ENCODE peak calls at places on chromosomes 7 and 10, in four cellular contexts. One of them, this sample, is unnamed.

GRCh38 chr7:84178013-84178412 is 16.6 kb downstream of the SEMA3A start:
- DNase-seq in NCI-H1105 treated with DMSO at 0.1 percent for 48 hours: peak; percentile 90
- DNase-seq in activated naive CD8-positive, alpha-beta T cell treated with anti-CD3 and anti-CD28 coated beads for 36 hours: no peak
- DNase-seq in left ventricle myocardium inferior: no peak
- DNase-seq in this sample: no peak

GRCh38 chr10:126203746-126204145 is 184.5 kb downstream of the ADAM12 start:
- DNase-seq in activated naive CD8-positive, alpha-beta T cell treated with anti-CD3 and anti-CD28 coated beads for 36 hours: no peak
- DNase-seq in NCI-H1105 treated with DMSO at 0.1 percent for 48 hours: no peak
- DNase-seq in left ventricle myocardium inferior: no peak
- DNase-seq in this sample: no peak

GRCh38 chr7:99102809-99103690 is 40.9 kb downstream of the SMURF1 start:
- DNase-seq in NCI-H1105 treated with DMSO at 0.1 percent for 48 hours: no peak
- DNase-seq in left ventricle myocardium inferior: no peak
- DNase-seq in activated naive CD8-positive, alpha-beta T cell treated with anti-CD3 and anti-CD28 coated beads for 36 hours: no peak
- DNase-seq in this sample: no peak

GRCh38 chr10:101145750-101146391 is 14.8 kb downstream of the TLX1 start:
- DNase-seq in NCI-H1105 treated with DMSO at 0.1 percent for 48 hours: no peak
- DNase-seq in left ventricle myocardium inferior: no peak
- DNase-seq in activated naive CD8-positive, alpha-beta T cell treated with anti-CD3 and anti-CD28 coated beads for 36 hours: no peak
- DNase-seq in this sample: no peak

GRCh38 chr10:114876602-114877300 is 55.2 kb downstream of the FHIP2A start:
- DNase-seq in activated naive CD8-positive, alpha-beta T cell treated with anti-CD3 and anti-CD28 coated beads for 36 hours: peak; percentile 43
- DNase-seq in NCI-H1105 treated with DMSO at 0.1 percent for 48 hours: peak; percentile 50
- DNase-seq in left ventricle myocardium inferior: peak; percentile 48
- DNase-seq in this sample: peak; percentile 41

GRCh38 chr10:84173543-84173942 is at the start of gene GPR15LG:
- DNase-seq in activated naive CD8-positive, alpha-beta T cell treated with anti-CD3 and anti-CD28 coated beads for 36 hours: no peak
- DNase-seq in left ventricle myocardium inferior: no peak
- DNase-seq in NCI-H1105 treated with DMSO at 0.1 percent for 48 hours: no peak
- DNase-seq in this sample: no peak

GRCh38 chr10:67107670-67108069 is 181.8 kb downstream of the LRRTM3 start:
- DNase-seq in NCI-H1105 treated with DMSO at 0.1 percent for 48 hours: no peak
- DNase-seq in activated naive CD8-positive, alpha-beta T cell treated with anti-CD3 and anti-CD28 coated beads for 36 hours: no peak
- DNase-seq in left ventricle myocardium inferior: no peak
- DNase-seq in this sample: no peak

GRCh38 chr7:78020131-78020873 is 221.7 kb downstream of the PHTF2 start:
- DNase-seq in activated naive CD8-positive, alpha-beta T cell treated with anti-CD3 and anti-CD28 coated beads for 36 hours: peak; percentile 16
- DNase-seq in left ventricle myocardium inferior: no peak
- DNase-seq in NCI-H1105 treated with DMSO at 0.1 percent for 48 hours: peak; percentile 79
- DNase-seq in this sample: peak; percentile 20

GRCh38 chr10:34078017-34078416 is 737.1 kb downstream of the PARD3 start:
- DNase-seq in activated naive CD8-positive, alpha-beta T cell treated with anti-CD3 and anti-CD28 coated beads for 36 hours: no peak
- DNase-seq in NCI-H1105 treated with DMSO at 0.1 percent for 48 hours: no peak
- DNase-seq in left ventricle myocardium inferior: no peak
- DNase-seq in this sample: no peak

GRCh38 chr10:43411536-43411935 is 2.5 kb upstream of the HNRNPF start:
- DNase-seq in NCI-H1105 treated with DMSO at 0.1 percent for 48 hours: no peak
- DNase-seq in activated naive CD8-positive, alpha-beta T cell treated with anti-CD3 and anti-CD28 coated beads for 36 hours: no peak
- DNase-seq in left ventricle myocardium inferior: no peak
- DNase-seq in this sample: no peak

GRCh38 chr10:93110472-93111146 is 36.9 kb downstream of the CYP26A1 start:
- DNase-seq in left ventricle myocardium inferior: no peak
- DNase-seq in activated naive CD8-positive, alpha-beta T cell treated with anti-CD3 and anti-CD28 coated beads for 36 hours: no peak
- DNase-seq in NCI-H1105 treated with DMSO at 0.1 percent for 48 hours: no peak
- DNase-seq in this sample: no peak